ENCODE peak calls at places on chromosomes 16 and 17, in six cellular contexts. One of them, this sample, is unnamed.

GRCh38 chr17:1134634-1135324 is 45.0 kb downstream of the ABR start:
- DNase-seq in PC-9: no peak
- DNase-seq in IMR-90: no peak
- DNase-seq in SK-N-SH: no peak
- DNase-seq in A549: no peak
- DNase-seq in hepatocyte: no peak
- DNase-seq in this sample: no peak

GRCh38 chr17:74646231-74646630 is 22.7 kb upstream of the CD300E start:
- DNase-seq in IMR-90: no peak
- DNase-seq in hepatocyte: no peak
- DNase-seq in PC-9: no peak
- DNase-seq in A549: peak; percentile 74
- DNase-seq in SK-N-SH: peak; percentile 39
- DNase-seq in this sample: no peak

GRCh38 chr17:37673386-37673785 is 30.1 kb upstream of the DDX52 start:
- DNase-seq in IMR-90: no peak
- DNase-seq in A549: no peak
- DNase-seq in PC-9: no peak
- DNase-seq in hepatocyte: no peak
- DNase-seq in SK-N-SH: no peak
- DNase-seq in this sample: no peak

GRCh38 chr16:78762222-78762621 is 662.8 kb downstream of the WWOX start:
- DNase-seq in SK-N-SH: no peak
- DNase-seq in PC-9: no peak
- DNase-seq in A549: no peak
- DNase-seq in IMR-90: no peak
- DNase-seq in hepatocyte: no peak
- DNase-seq in this sample: no peak

GRCh38 chr17:64028874-64029464 is 8.5 kb upstream of the ICAM2 start:
- DNase-seq in A549: peak; percentile 68
- DNase-seq in SK-N-SH: peak; percentile 83
- DNase-seq in IMR-90: peak; percentile 67
- DNase-seq in hepatocyte: peak; percentile 78
- DNase-seq in PC-9: peak; percentile 46
- DNase-seq in this sample: peak; percentile 73

GRCh38 chr16:243348-243747 is 8.7 kb downstream of the FAM234A start:
- DNase-seq in IMR-90: no peak
- DNase-seq in SK-N-SH: no peak
- DNase-seq in PC-9: no peak
- DNase-seq in hepatocyte: no peak
- DNase-seq in A549: no peak
- DNase-seq in this sample: no peak

GRCh38 chr16:23893976-23894375 is 58.2 kb downstream of the PRKCB start:
- DNase-seq in SK-N-SH: no peak
- DNase-seq in IMR-90: no peak
- DNase-seq in PC-9: no peak
- DNase-seq in hepatocyte: no peak
- DNase-seq in A549: no peak
- DNase-seq in this sample: no peak

GRCh38 chr17:15393414-15393813 is 52.0 kb upstream of the TEKT3 start:
- DNase-seq in IMR-90: no peak
- DNase-seq in PC-9: no peak
- DNase-seq in hepatocyte: no peak
- DNase-seq in SK-N-SH: no peak
- DNase-seq in A549: no peak
- DNase-seq in this sample: no peak

GRCh38 chr17:41624208-41625101 is at the start of gene KRT17:
- DNase-seq in IMR-90: no peak
- DNase-seq in SK-N-SH: no peak
- DNase-seq in PC-9: no peak
- DNase-seq in hepatocyte: peak; percentile 68
- DNase-seq in A549: no peak
- DNase-seq in this sample: no peak

GRCh38 chr17:14201087-14201486 is 35.6 kb downstream of the CDRT15 start:
- DNase-seq in SK-N-SH: no peak
- DNase-seq in hepatocyte: no peak
- DNase-seq in PC-9: no peak
- DNase-seq in IMR-90: peak; percentile 8
- DNase-seq in A549: no peak
- DNase-seq in this sample: peak; percentile 52

GRCh38 chr17:59154335-59154720 is 658 bp downstream of the SKA2 start:
- DNase-seq in PC-9: peak; percentile 46
- DNase-seq in IMR-90: peak; percentile 39
- DNase-seq in A549: no peak
- DNase-seq in hepatocyte: peak; percentile 64
- DNase-seq in SK-N-SH: peak; percentile 53
- DNase-seq in this sample: peak; percentile 44

GRCh38 chr17:28427372-28427771 is 21.4 kb upstream of the SLC46A1 start:
- DNase-seq in hepatocyte: no peak
- DNase-seq in PC-9: no peak
- DNase-seq in A549: no peak
- DNase-seq in IMR-90: peak; percentile 33
- DNase-seq in SK-N-SH: no peak
- DNase-seq in this sample: no peak

GRCh38 chr16:54370653-54371052 is 84.1 kb upstream of the IRX3 start:
- DNase-seq in hepatocyte: peak; percentile 37
- DNase-seq in PC-9: no peak
- DNase-seq in A549: no peak
- DNase-seq in SK-N-SH: no peak
- DNase-seq in IMR-90: no peak
- DNase-seq in this sample: no peak

GRCh38 chr17:51371732-51372151 is 111.4 kb downstream of the UTP18 start:
- DNase-seq in hepatocyte: peak; percentile 79
- DNase-seq in SK-N-SH: peak; percentile 85
- DNase-seq in A549: peak; percentile 88
- DNase-seq in PC-9: no peak
- DNase-seq in IMR-90: peak; percentile 50
- DNase-seq in this sample: peak; percentile 21

GRCh38 chr16:30691907-30692306 is 7.1 kb upstream of the SRCAP start:
- DNase-seq in SK-N-SH: no peak
- DNase-seq in A549: no peak
- DNase-seq in PC-9: no peak
- DNase-seq in hepatocyte: no peak
- DNase-seq in IMR-90: no peak
- DNase-seq in this sample: no peak

GRCh38 chr16:89025636-89026035 is 48.6 kb upstream of the CBFA2T3 start:
- DNase-seq in hepatocyte: no peak
- DNase-seq in SK-N-SH: no peak
- DNase-seq in PC-9: no peak
- DNase-seq in IMR-90: no peak
- DNase-seq in A549: no peak
- DNase-seq in this sample: no peak

GRCh38 chr16:26787924-26788323 is 278.8 kb upstream of the C16orf82 start:
- DNase-seq in IMR-90: no peak
- DNase-seq in hepatocyte: no peak
- DNase-seq in SK-N-SH: peak; percentile 4
- DNase-seq in A549: no peak
- DNase-seq in PC-9: no peak
- DNase-seq in this sample: no peak

GRCh38 chr17:43734376-43734775 is 24.2 kb downstream of the SOST start:
- DNase-seq in A549: no peak
- DNase-seq in hepatocyte: no peak
- DNase-seq in SK-N-SH: no peak
- DNase-seq in PC-9: no peak
- DNase-seq in IMR-90: peak; percentile 69
- DNase-seq in this sample: peak; percentile 96

GRCh38 chr17:70208080-70208794 is 38.9 kb downstream of the KCNJ2 start:
- DNase-seq in IMR-90: no peak
- DNase-seq in A549: no peak
- DNase-seq in SK-N-SH: no peak
- DNase-seq in hepatocyte: no peak
- DNase-seq in PC-9: no peak
- DNase-seq in this sample: no peak

GRCh38 chr17:74862108-74862901 is 2.6 kb upstream of the GRIN2C start:
- DNase-seq in A549: peak; percentile 79
- DNase-seq in PC-9: no peak
- DNase-seq in hepatocyte: peak; percentile 76
- DNase-seq in SK-N-SH: peak; percentile 97
- DNase-seq in IMR-90: peak; percentile 9
- DNase-seq in this sample: no peak

GRCh38 chr17:73591278-73592078 is 52.8 kb downstream of the SDK2 start:
- DNase-seq in A549: no peak
- DNase-seq in SK-N-SH: no peak
- DNase-seq in PC-9: no peak
- DNase-seq in IMR-90: no peak
- DNase-seq in hepatocyte: no peak
- DNase-seq in this sample: no peak

GRCh38 chr16:57527027-57527426 is 9.3 kb downstream of the CCDC102A start:
- DNase-seq in A549: no peak
- DNase-seq in IMR-90: no peak
- DNase-seq in PC-9: no peak
- DNase-seq in SK-N-SH: peak; percentile 63
- DNase-seq in hepatocyte: no peak
- DNase-seq in this sample: no peak

GRCh38 chr16:57528499-57529323 is 7.7 kb downstream of the CCDC102A start:
- DNase-seq in A549: no peak
- DNase-seq in PC-9: no peak
- DNase-seq in SK-N-SH: peak; percentile 29
- DNase-seq in IMR-90: no peak
- DNase-seq in hepatocyte: peak; percentile 88
- DNase-seq in this sample: no peak

GRCh38 chr16:57525761-57526160 is 10.6 kb downstream of the CCDC102A start:
- DNase-seq in A549: no peak
- DNase-seq in PC-9: no peak
- DNase-seq in IMR-90: no peak
- DNase-seq in hepatocyte: no peak
- DNase-seq in SK-N-SH: no peak
- DNase-seq in this sample: no peak

GRCh38 chr16:57527610-57528360 is 8.6 kb downstream of the CCDC102A start:
- DNase-seq in hepatocyte: no peak
- DNase-seq in PC-9: no peak
- DNase-seq in SK-N-SH: peak; percentile 14
- DNase-seq in IMR-90: no peak
- DNase-seq in A549: no peak
- DNase-seq in this sample: no peak

DNA sequence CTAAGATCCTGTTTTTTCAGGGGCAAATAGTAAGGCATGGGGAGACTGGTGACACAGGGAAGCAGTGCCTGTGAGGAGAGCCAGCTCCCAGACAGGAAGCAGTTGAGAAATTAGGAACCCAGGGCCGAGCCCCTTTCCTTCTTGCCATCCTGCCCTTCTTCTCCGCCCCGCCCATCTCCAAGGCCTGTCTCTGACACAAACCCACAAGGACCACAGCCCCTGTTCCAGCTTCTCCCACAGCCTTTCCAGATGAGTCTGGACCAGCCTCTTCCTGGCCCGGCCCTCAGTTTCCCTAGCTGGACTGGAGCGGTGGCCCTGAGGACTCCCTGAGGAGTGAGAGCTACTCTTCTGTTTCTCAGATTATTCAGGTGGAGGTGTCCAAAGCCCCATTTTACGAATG is 9.9 kb downstream of the CCDC102A start:
- DNase-seq in A549: no peak
- DNase-seq in IMR-90: no peak
- DNase-seq in PC-9: no peak
- DNase-seq in SK-N-SH: no peak
- DNase-seq in hepatocyte: no peak
- DNase-seq in this sample: no peak
- TF ChIP-seq CTCF in A549: no peak
- TF ChIP-seq CTCF in IMR-90: no peak
- TF ChIP-seq CTCF in PC-9: no peak
- TF ChIP-seq CTCF in SK-N-SH: no peak
- TF ChIP-seq CTCF in hepatocyte: no peak
- TF ChIP-seq CTCF in this sample: no peak

GRCh38 chr17:71793550-71793949 is 327.3 kb upstream of the SOX9 start:
- DNase-seq in PC-9: no peak
- DNase-seq in A549: no peak
- DNase-seq in SK-N-SH: no peak
- DNase-seq in IMR-90: peak; percentile 7
- DNase-seq in hepatocyte: no peak
- DNase-seq in this sample: peak; percentile 43

GRCh38 chr17:71791311-71791710 is 329.5 kb upstream of the SOX9 start:
- DNase-seq in PC-9: no peak
- DNase-seq in hepatocyte: no peak
- DNase-seq in SK-N-SH: no peak
- DNase-seq in A549: no peak
- DNase-seq in IMR-90: no peak
- DNase-seq in this sample: no peak

GRCh38 chr17:71790791-71791190 is 330.0 kb upstream of the SOX9 start:
- DNase-seq in SK-N-SH: no peak
- DNase-seq in A549: peak; percentile 13
- DNase-seq in IMR-90: peak; percentile 11
- DNase-seq in PC-9: no peak
- DNase-seq in hepatocyte: no peak
- DNase-seq in this sample: no peak

DNA sequence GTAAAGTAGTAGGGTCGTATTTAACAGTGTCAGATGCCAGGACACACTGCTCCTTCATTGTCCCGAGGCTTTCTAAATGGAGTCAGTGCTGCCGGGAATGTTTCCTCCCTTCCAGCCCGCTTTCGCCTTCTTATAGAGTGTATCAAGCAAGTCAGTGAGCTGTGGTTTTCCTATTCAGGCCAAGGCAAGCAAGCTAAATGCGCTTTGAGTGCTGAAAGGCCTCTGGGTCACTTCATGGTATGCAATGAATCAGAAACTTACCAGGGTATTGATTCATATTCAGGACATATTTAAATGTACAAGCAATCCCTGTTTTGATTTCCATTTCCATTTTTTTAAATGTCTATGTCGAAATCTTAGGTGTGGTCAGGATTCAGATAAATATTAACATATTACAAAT is 327.9 kb upstream of the SOX9 start:
- DNase-seq in IMR-90: peak; percentile 81
- DNase-seq in PC-9: peak; percentile 55
- DNase-seq in A549: no peak
- DNase-seq in hepatocyte: no peak
- DNase-seq in SK-N-SH: no peak
- DNase-seq in this sample: peak; percentile 97
- H3K4me2 ChIP-seq in IMR-90: no peak overlapping the region
- H3K4me2 ChIP-seq in PC-9: no peak overlapping the region
- H3K4me2 ChIP-seq in A549: no peak overlapping the region
- H3K4me2 ChIP-seq in hepatocyte: no peak overlapping the region
- H3K4me2 ChIP-seq in SK-N-SH: no peak overlapping the region
- H3K4me2 ChIP-seq in this sample: no peak overlapping the region

DNA sequence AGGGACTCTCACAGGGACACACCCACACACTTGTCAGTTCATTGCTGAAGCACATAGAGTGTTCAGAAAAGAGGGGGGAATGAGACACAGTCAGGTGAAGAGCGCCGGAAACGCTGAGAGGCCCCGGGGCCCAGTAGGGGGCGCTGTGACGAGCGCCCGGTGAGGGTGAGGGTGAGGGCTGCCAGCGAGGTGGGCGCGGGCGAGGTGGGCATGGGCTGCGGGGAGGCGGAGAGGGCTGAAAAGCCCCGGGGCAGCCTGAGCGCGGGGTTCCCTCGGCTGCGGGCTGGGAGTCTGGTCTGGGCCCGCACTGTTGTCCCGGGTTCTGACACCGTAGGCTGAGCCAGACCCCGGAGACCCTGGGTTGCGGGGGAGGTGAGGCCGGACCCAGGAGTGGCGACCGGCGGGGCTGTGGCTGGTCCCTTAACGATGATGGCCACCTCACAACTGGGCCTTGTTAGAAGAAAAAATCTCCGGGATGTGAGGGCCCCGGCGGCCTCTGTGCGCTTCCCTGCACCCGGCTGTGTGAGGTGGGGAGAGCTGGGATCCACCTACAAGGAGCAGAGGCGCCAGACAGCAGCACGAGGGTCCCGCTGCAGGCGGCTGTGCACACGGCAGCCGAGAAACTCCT is 91.4 kb downstream of the C16orf78 start:
- DNase-seq in PC-9: no peak
- DNase-seq in A549: no peak
- DNase-seq in SK-N-SH: peak; percentile 59
- DNase-seq in hepatocyte: peak; percentile 55
- DNase-seq in IMR-90: no peak
- DNase-seq in this sample: no peak
- TF ChIP-seq CTCF in PC-9: peak; percentile 21
- TF ChIP-seq CTCF in A549: no peak
- TF ChIP-seq CTCF in SK-N-SH: peak; percentile 40
- TF ChIP-seq CTCF in hepatocyte: peak; percentile 73
- TF ChIP-seq CTCF in IMR-90: no peak
- TF ChIP-seq CTCF in this sample: no peak

GRCh38 chr17:57327176-57327970 is 71.0 kb downstream of the MSI2 start:
- DNase-seq in SK-N-SH: no peak
- DNase-seq in IMR-90: no peak
- DNase-seq in hepatocyte: no peak
- DNase-seq in A549: no peak
- DNase-seq in PC-9: no peak
- DNase-seq in this sample: no peak
- H3K4me2 ChIP-seq in SK-N-SH: no peak overlapping the region
- H3K4me2 ChIP-seq in IMR-90: no peak overlapping the region
- H3K4me2 ChIP-seq in hepatocyte: no peak overlapping the region
- H3K4me2 ChIP-seq in A549: no peak overlapping the region
- H3K4me2 ChIP-seq in PC-9: no peak overlapping the region
- H3K4me2 ChIP-seq in this sample: no peak overlapping the region

This sample was measured in fibroblast of lung.